ENCODE peak calls at places on chromosomes 13 and 19, in five cellular contexts. One of them, this sample, is unnamed.

GRCh38 chr19:46784262-46785053 is 3.9 kb downstream of the SLC1A5 start:
- DNase-seq in amygdala: no peak
- DNase-seq in activated T-cell treated with anti-CD3 and anti-CD28 coated beads, Interleukin-2, amount 50 U/mL, for 72 hours: peak; percentile 87
- DNase-seq in NCI-H2171 treated with DMSO at 0.1 percent for 48 hours: peak; percentile 90
- DNase-seq in MV-4-11: peak; percentile 98
- DNase-seq in this sample: no peak

GRCh38 chr13:76758257-76758656 is 127.9 kb downstream of the KCTD12 start:
- DNase-seq in amygdala: no peak
- DNase-seq in activated T-cell treated with anti-CD3 and anti-CD28 coated beads, Interleukin-2, amount 50 U/mL, for 72 hours: no peak
- DNase-seq in NCI-H2171 treated with DMSO at 0.1 percent for 48 hours: no peak
- DNase-seq in MV-4-11: no peak
- DNase-seq in this sample: no peak

GRCh38 chr19:21087871-21088270 is 5.9 kb downstream of the ZNF714 start:
- DNase-seq in amygdala: no peak
- DNase-seq in activated T-cell treated with anti-CD3 and anti-CD28 coated beads, Interleukin-2, amount 50 U/mL, for 72 hours: no peak
- DNase-seq in NCI-H2171 treated with DMSO at 0.1 percent for 48 hours: no peak
- DNase-seq in MV-4-11: no peak
- DNase-seq in this sample: no peak

GRCh38 chr19:1469936-1470863 is 8.8 kb downstream of the C19orf25 start:
- DNase-seq in amygdala: no peak
- DNase-seq in activated T-cell treated with anti-CD3 and anti-CD28 coated beads, Interleukin-2, amount 50 U/mL, for 72 hours: peak; percentile 71
- DNase-seq in NCI-H2171 treated with DMSO at 0.1 percent for 48 hours: peak; percentile 80
- DNase-seq in MV-4-11: no peak
- DNase-seq in this sample: peak; percentile 43

GRCh38 chr13:74774252-74774651 is 640.0 kb upstream of the KLF12 start:
- DNase-seq in amygdala: no peak
- DNase-seq in activated T-cell treated with anti-CD3 and anti-CD28 coated beads, Interleukin-2, amount 50 U/mL, for 72 hours: no peak
- DNase-seq in NCI-H2171 treated with DMSO at 0.1 percent for 48 hours: no peak
- DNase-seq in MV-4-11: no peak
- DNase-seq in this sample: no peak

GRCh38 chr19:15457701-15458484 is 6.5 kb downstream of the RASAL3 start:
- DNase-seq in amygdala: no peak
- DNase-seq in activated T-cell treated with anti-CD3 and anti-CD28 coated beads, Interleukin-2, amount 50 U/mL, for 72 hours: no peak
- DNase-seq in NCI-H2171 treated with DMSO at 0.1 percent for 48 hours: no peak
- DNase-seq in MV-4-11: no peak
- DNase-seq in this sample: no peak

GRCh38 chr19:3536429-3537100 is 2.4 kb upstream of the TEKTIP1 start:
- DNase-seq in amygdala: peak; percentile 53
- DNase-seq in activated T-cell treated with anti-CD3 and anti-CD28 coated beads, Interleukin-2, amount 50 U/mL, for 72 hours: no peak
- DNase-seq in NCI-H2171 treated with DMSO at 0.1 percent for 48 hours: no peak
- DNase-seq in MV-4-11: peak; percentile 41
- DNase-seq in this sample: no peak

GRCh38 chr13:32905864-32906180 is 110.4 kb upstream of the KL start:
- DNase-seq in amygdala: no peak
- DNase-seq in activated T-cell treated with anti-CD3 and anti-CD28 coated beads, Interleukin-2, amount 50 U/mL, for 72 hours: no peak
- DNase-seq in NCI-H2171 treated with DMSO at 0.1 percent for 48 hours: no peak
- DNase-seq in MV-4-11: no peak
- DNase-seq in this sample: no peak

GRCh38 chr13:50006426-50007135 is 8.7 kb upstream of the KCNRG start:
- DNase-seq in amygdala: no peak
- DNase-seq in activated T-cell treated with anti-CD3 and anti-CD28 coated beads, Interleukin-2, amount 50 U/mL, for 72 hours: no peak
- DNase-seq in NCI-H2171 treated with DMSO at 0.1 percent for 48 hours: no peak
- DNase-seq in MV-4-11: no peak
- DNase-seq in this sample: no peak

GRCh38 chr13:74077847-74078246 is 56.4 kb downstream of the KLF12 start:
- DNase-seq in amygdala: no peak
- DNase-seq in activated T-cell treated with anti-CD3 and anti-CD28 coated beads, Interleukin-2, amount 50 U/mL, for 72 hours: no peak
- DNase-seq in NCI-H2171 treated with DMSO at 0.1 percent for 48 hours: no peak
- DNase-seq in MV-4-11: no peak
- DNase-seq in this sample: no peak

GRCh38 chr19:418761-419632 is 10.1 kb upstream of the C2CD4C start:
- DNase-seq in amygdala: no peak
- DNase-seq in activated T-cell treated with anti-CD3 and anti-CD28 coated beads, Interleukin-2, amount 50 U/mL, for 72 hours: no peak
- DNase-seq in NCI-H2171 treated with DMSO at 0.1 percent for 48 hours: no peak
- DNase-seq in MV-4-11: no peak
- DNase-seq in this sample: no peak

GRCh38 chr13:73060251-73061160 is 1.7 kb downstream of the KLF5 start:
- DNase-seq in amygdala: no peak
- DNase-seq in activated T-cell treated with anti-CD3 and anti-CD28 coated beads, Interleukin-2, amount 50 U/mL, for 72 hours: peak; percentile 1
- DNase-seq in NCI-H2171 treated with DMSO at 0.1 percent for 48 hours: no peak
- DNase-seq in MV-4-11: no peak
- DNase-seq in this sample: no peak

GRCh38 chr13:43433691-43434121 is 353.1 kb downstream of the ENOX1 start:
- DNase-seq in amygdala: no peak
- DNase-seq in activated T-cell treated with anti-CD3 and anti-CD28 coated beads, Interleukin-2, amount 50 U/mL, for 72 hours: no peak
- DNase-seq in NCI-H2171 treated with DMSO at 0.1 percent for 48 hours: no peak
- DNase-seq in MV-4-11: no peak
- DNase-seq in this sample: no peak

GRCh38 chr13:113581871-113582270 is 2.7 kb upstream of the TFDP1 start:
- DNase-seq in amygdala: no peak
- DNase-seq in activated T-cell treated with anti-CD3 and anti-CD28 coated beads, Interleukin-2, amount 50 U/mL, for 72 hours: no peak
- DNase-seq in NCI-H2171 treated with DMSO at 0.1 percent for 48 hours: no peak
- DNase-seq in MV-4-11: no peak
- DNase-seq in this sample: no peak

GRCh38 chr13:91369432-91369831 is 21.9 kb downstream of the MIR17HG start:
- DNase-seq in amygdala: no peak
- DNase-seq in activated T-cell treated with anti-CD3 and anti-CD28 coated beads, Interleukin-2, amount 50 U/mL, for 72 hours: peak; percentile 34
- DNase-seq in NCI-H2171 treated with DMSO at 0.1 percent for 48 hours: no peak
- DNase-seq in MV-4-11: no peak
- DNase-seq in this sample: no peak

GRCh38 chr19:46232029-46232428 is 2.5 kb downstream of the IGFL1 start:
- DNase-seq in amygdala: no peak
- DNase-seq in activated T-cell treated with anti-CD3 and anti-CD28 coated beads, Interleukin-2, amount 50 U/mL, for 72 hours: no peak
- DNase-seq in NCI-H2171 treated with DMSO at 0.1 percent for 48 hours: no peak
- DNase-seq in MV-4-11: no peak
- DNase-seq in this sample: no peak

GRCh38 chr19:33784432-33784831 is 12.2 kb upstream of the KCTD15 start:
- DNase-seq in amygdala: no peak
- DNase-seq in activated T-cell treated with anti-CD3 and anti-CD28 coated beads, Interleukin-2, amount 50 U/mL, for 72 hours: no peak
- DNase-seq in NCI-H2171 treated with DMSO at 0.1 percent for 48 hours: no peak
- DNase-seq in MV-4-11: no peak
- DNase-seq in this sample: no peak

GRCh38 chr13:113343692-113343968 is 20.3 kb downstream of the GRTP1 start:
- DNase-seq in amygdala: no peak
- DNase-seq in activated T-cell treated with anti-CD3 and anti-CD28 coated beads, Interleukin-2, amount 50 U/mL, for 72 hours: no peak
- DNase-seq in NCI-H2171 treated with DMSO at 0.1 percent for 48 hours: no peak
- DNase-seq in MV-4-11: no peak
- DNase-seq in this sample: no peak

GRCh38 chr19:5932593-5933262 is 18.7 kb downstream of the CAPS start:
- DNase-seq in amygdala: no peak
- DNase-seq in activated T-cell treated with anti-CD3 and anti-CD28 coated beads, Interleukin-2, amount 50 U/mL, for 72 hours: no peak
- DNase-seq in NCI-H2171 treated with DMSO at 0.1 percent for 48 hours: no peak
- DNase-seq in MV-4-11: no peak
- DNase-seq in this sample: no peak

GRCh38 chr19:55581145-55581827 is 638 bp upstream of the ZNF579 start:
- DNase-seq in amygdala: no peak
- DNase-seq in activated T-cell treated with anti-CD3 and anti-CD28 coated beads, Interleukin-2, amount 50 U/mL, for 72 hours: peak; percentile 35
- DNase-seq in NCI-H2171 treated with DMSO at 0.1 percent for 48 hours: no peak
- DNase-seq in MV-4-11: no peak
- DNase-seq in this sample: no peak

GRCh38 chr13:23949736-23950135 is 52.4 kb upstream of the C1QTNF9B start:
- DNase-seq in amygdala: no peak
- DNase-seq in activated T-cell treated with anti-CD3 and anti-CD28 coated beads, Interleukin-2, amount 50 U/mL, for 72 hours: no peak
- DNase-seq in NCI-H2171 treated with DMSO at 0.1 percent for 48 hours: no peak
- DNase-seq in MV-4-11: no peak
- DNase-seq in this sample: no peak

GRCh38 chr13:27038323-27038722 is 133.3 kb downstream of the USP12 start:
- DNase-seq in amygdala: no peak
- DNase-seq in activated T-cell treated with anti-CD3 and anti-CD28 coated beads, Interleukin-2, amount 50 U/mL, for 72 hours: no peak
- DNase-seq in NCI-H2171 treated with DMSO at 0.1 percent for 48 hours: no peak
- DNase-seq in MV-4-11: no peak
- DNase-seq in this sample: no peak

GRCh38 chr19:48379058-48379457 is 12.3 kb downstream of the KDELR1 start:
- DNase-seq in amygdala: no peak
- DNase-seq in activated T-cell treated with anti-CD3 and anti-CD28 coated beads, Interleukin-2, amount 50 U/mL, for 72 hours: no peak
- DNase-seq in NCI-H2171 treated with DMSO at 0.1 percent for 48 hours: no peak
- DNase-seq in MV-4-11: no peak
- DNase-seq in this sample: no peak

This sample was measured in effector CD8-positive, alpha-beta T cell.